ENCODE peak calls at places on chromosome 10, in six cellular contexts. One of them, this sample, is unnamed.

GRCh38 chr10:122301055-122301810 is 30.1 kb downstream of the BTBD16 start:
- DNase-seq in heart left ventricle: no peak
- DNase-seq in stomach: no peak
- DNase-seq in tibial nerve: peak; percentile 33
- DNase-seq in ovary: no peak
- DNase-seq in sigmoid colon: no peak
- DNase-seq in this sample: no peak

GRCh38 chr10:121524138-121524817 is 74.0 kb downstream of the FGFR2 start:
- DNase-seq in heart left ventricle: no peak
- DNase-seq in stomach: no peak
- DNase-seq in tibial nerve: no peak
- DNase-seq in ovary: no peak
- DNase-seq in sigmoid colon: no peak
- DNase-seq in this sample: peak; percentile 28

GRCh38 chr10:110209926-110210662 is 2.7 kb downstream of the MXI1 start:
- DNase-seq in heart left ventricle: peak; percentile 81
- DNase-seq in stomach: peak; percentile 71
- DNase-seq in tibial nerve: no peak
- DNase-seq in ovary: peak; percentile 76
- DNase-seq in sigmoid colon: peak; percentile 90
- DNase-seq in this sample: no peak

GRCh38 chr10:124676416-124677062 is 67.6 kb downstream of the FAM53B start:
- DNase-seq in heart left ventricle: no peak
- DNase-seq in stomach: no peak
- DNase-seq in tibial nerve: no peak
- DNase-seq in ovary: no peak
- DNase-seq in sigmoid colon: no peak
- DNase-seq in this sample: no peak

GRCh38 chr10:87671416-87671815 is 11.7 kb downstream of the PAPSS2 start:
- DNase-seq in heart left ventricle: no peak
- DNase-seq in stomach: no peak
- DNase-seq in tibial nerve: no peak
- DNase-seq in ovary: no peak
- DNase-seq in sigmoid colon: no peak
- DNase-seq in this sample: no peak

GRCh38 chr10:51074238-51075028 is at the start of gene PRKG1:
- DNase-seq in heart left ventricle: peak; percentile 88
- DNase-seq in stomach: peak; percentile 77
- DNase-seq in tibial nerve: peak; percentile 62
- DNase-seq in ovary: peak; percentile 73
- DNase-seq in sigmoid colon: peak; percentile 92
- DNase-seq in this sample: peak; percentile 81

GRCh38 chr10:2076528-2076927 is 339.2 kb upstream of the ADARB2 start:
- DNase-seq in heart left ventricle: no peak
- DNase-seq in stomach: no peak
- DNase-seq in tibial nerve: no peak
- DNase-seq in ovary: no peak
- DNase-seq in sigmoid colon: no peak
- DNase-seq in this sample: no peak

GRCh38 chr10:72277340-72277995 is 3.7 kb downstream of the DDIT4 start:
- DNase-seq in heart left ventricle: peak; percentile 17
- DNase-seq in stomach: no peak
- DNase-seq in tibial nerve: no peak
- DNase-seq in ovary: peak; percentile 55
- DNase-seq in sigmoid colon: no peak
- DNase-seq in this sample: no peak

GRCh38 chr10:110013615-110014293 is 6.0 kb downstream of the ADD3 start:
- DNase-seq in heart left ventricle: no peak
- DNase-seq in stomach: no peak
- DNase-seq in tibial nerve: no peak
- DNase-seq in ovary: no peak
- DNase-seq in sigmoid colon: no peak
- DNase-seq in this sample: no peak

GRCh38 chr10:33001908-33002492 is 44.0 kb upstream of the ITGB1 start:
- DNase-seq in heart left ventricle: no peak
- DNase-seq in stomach: no peak
- DNase-seq in tibial nerve: no peak
- DNase-seq in ovary: no peak
- DNase-seq in sigmoid colon: no peak
- DNase-seq in this sample: no peak

GRCh38 chr10:33901166-33901565 is 566.7 kb upstream of the NRP1 start:
- DNase-seq in heart left ventricle: no peak
- DNase-seq in stomach: no peak
- DNase-seq in tibial nerve: peak; percentile 44
- DNase-seq in ovary: peak; percentile 74
- DNase-seq in sigmoid colon: no peak
- DNase-seq in this sample: no peak

GRCh38 chr10:119441921-119442757 is 100.4 kb downstream of the RGS10 start:
- DNase-seq in heart left ventricle: peak; percentile 61
- DNase-seq in stomach: no peak
- DNase-seq in tibial nerve: no peak
- DNase-seq in ovary: no peak
- DNase-seq in sigmoid colon: no peak
- DNase-seq in this sample: no peak

GRCh38 chr10:133307776-133308430 is 769 bp downstream of the TUBGCP2 start:
- DNase-seq in heart left ventricle: peak; percentile 81
- DNase-seq in stomach: peak; percentile 91
- DNase-seq in tibial nerve: peak; percentile 64
- DNase-seq in ovary: peak; percentile 61
- DNase-seq in sigmoid colon: no peak
- DNase-seq in this sample: peak; percentile 93

GRCh38 chr10:108696792-108697477 is 1226.4 kb downstream of the XPNPEP1 start:
- DNase-seq in heart left ventricle: no peak
- DNase-seq in stomach: no peak
- DNase-seq in tibial nerve: no peak
- DNase-seq in ovary: no peak
- DNase-seq in sigmoid colon: no peak
- DNase-seq in this sample: no peak

GRCh38 chr10:28810062-28810870 is 132.9 kb downstream of the BAMBI start:
- DNase-seq in heart left ventricle: no peak
- DNase-seq in stomach: no peak
- DNase-seq in tibial nerve: no peak
- DNase-seq in ovary: no peak
- DNase-seq in sigmoid colon: no peak
- DNase-seq in this sample: no peak

GRCh38 chr10:77586719-77587423 is 50.7 kb downstream of the KCNMA1 start:
- DNase-seq in heart left ventricle: no peak
- DNase-seq in stomach: no peak
- DNase-seq in tibial nerve: peak; percentile 27
- DNase-seq in ovary: no peak
- DNase-seq in sigmoid colon: peak; percentile 95
- DNase-seq in this sample: no peak

GRCh38 chr10:86399879-86400704 is 33.5 kb upstream of the GRID1 start:
- DNase-seq in heart left ventricle: peak; percentile 97
- DNase-seq in stomach: peak; percentile 97
- DNase-seq in tibial nerve: peak; percentile 91
- DNase-seq in ovary: peak; percentile 86
- DNase-seq in sigmoid colon: peak; percentile 97
- DNase-seq in this sample: peak; percentile 96
- TF ChIP-seq POLR2A in heart left ventricle: no peak
- TF ChIP-seq POLR2A in stomach: no peak
- TF ChIP-seq POLR2A in tibial nerve: no peak
- TF ChIP-seq POLR2A in ovary: no peak
- TF ChIP-seq POLR2A in sigmoid colon: no peak
- TF ChIP-seq POLR2A in this sample: no peak

GRCh38 chr10:95440756-95441546 is 120.2 kb downstream of the SORBS1 start:
- DNase-seq in heart left ventricle: no peak
- DNase-seq in stomach: no peak
- DNase-seq in tibial nerve: no peak
- DNase-seq in ovary: no peak
- DNase-seq in sigmoid colon: no peak
- DNase-seq in this sample: no peak
- H3K4me1 ChIP-seq in heart left ventricle: peaks cover 88% of the 10 kb centered on the region
- H3K4me1 ChIP-seq in stomach: peaks cover 83% of the 10 kb centered on the region
- H3K4me1 ChIP-seq in tibial nerve: peaks cover 13% of the 10 kb centered on the region
- H3K4me1 ChIP-seq in ovary: peaks cover 6% of the 10 kb centered on the region
- H3K4me1 ChIP-seq in sigmoid colon: no peaks in the 10 kb centered on the region
- H3K4me1 ChIP-seq in this sample: peaks cover 12% of the 10 kb centered on the region

DNA sequence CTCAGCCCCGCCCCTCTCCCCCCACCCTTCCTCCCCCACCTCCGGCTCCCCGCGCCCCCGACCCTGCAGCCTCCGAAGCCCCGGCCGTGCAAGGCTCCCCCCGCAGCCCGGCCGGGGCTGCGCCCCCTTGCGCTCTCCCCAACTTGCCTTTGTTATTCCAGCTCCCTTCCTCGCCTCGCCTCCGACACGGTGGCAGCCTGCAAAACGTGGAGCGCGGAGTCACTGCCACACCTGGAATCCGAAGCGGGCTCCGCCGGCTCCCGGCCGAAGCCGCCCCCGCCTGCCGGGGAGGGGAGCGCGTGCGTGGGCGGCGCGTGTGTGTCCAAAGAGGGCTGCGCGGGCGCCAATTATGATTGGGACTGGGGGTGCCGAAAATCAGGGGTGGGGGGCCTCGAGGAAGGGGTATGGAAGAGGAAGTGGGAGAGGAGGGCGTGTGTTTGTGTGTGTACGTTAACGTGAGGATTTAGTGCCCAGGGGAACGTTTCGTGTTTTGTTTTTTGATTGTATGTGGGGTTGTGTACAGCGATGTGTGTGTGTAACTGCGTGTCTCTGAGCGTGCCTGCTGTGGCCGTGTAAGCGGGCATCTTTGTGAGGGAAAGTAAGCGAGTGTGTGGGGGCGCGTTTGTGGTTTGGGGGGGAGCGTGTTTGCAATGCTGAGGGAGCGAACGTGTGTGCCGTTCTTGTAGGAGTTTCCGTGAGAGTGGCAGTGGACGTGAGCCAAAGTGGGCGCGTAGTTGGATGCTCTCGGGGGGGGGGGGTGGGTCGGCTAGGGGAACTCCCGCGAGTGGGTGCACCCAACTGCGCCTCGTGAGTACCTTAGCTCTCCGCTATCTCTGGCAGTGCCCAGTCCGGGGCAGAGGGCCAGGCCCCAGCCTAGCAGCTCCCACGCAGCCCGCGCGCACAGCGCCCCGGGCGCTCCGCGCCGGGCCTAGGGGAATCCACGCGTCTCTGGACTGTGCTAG is 1.2 kb upstream of the ZMIZ1 start:
- DNase-seq in heart left ventricle: peak; percentile 95
- DNase-seq in stomach: peak; percentile 87
- DNase-seq in tibial nerve: peak; percentile 91
- DNase-seq in ovary: peak; percentile 94
- DNase-seq in sigmoid colon: peak; percentile 95
- DNase-seq in this sample: peak; percentile 91
- TF ChIP-seq POLR2A in heart left ventricle: no peak
- TF ChIP-seq POLR2A in stomach: no peak
- TF ChIP-seq POLR2A in tibial nerve: peak; percentile 86
- TF ChIP-seq POLR2A in ovary: peak; percentile 66
- TF ChIP-seq POLR2A in sigmoid colon: no peak
- TF ChIP-seq POLR2A in this sample: no peak

GRCh38 chr10:14555806-14556205 is 218.9 kb downstream of the FAM107B start:
- DNase-seq in heart left ventricle: no peak
- DNase-seq in stomach: no peak
- DNase-seq in tibial nerve: no peak
- DNase-seq in ovary: no peak
- DNase-seq in sigmoid colon: no peak
- DNase-seq in this sample: no peak

GRCh38 chr10:14552010-14552409 is 221.3 kb upstream of the FRMD4A start:
- DNase-seq in heart left ventricle: no peak
- DNase-seq in stomach: no peak
- DNase-seq in tibial nerve: no peak
- DNase-seq in ovary: no peak
- DNase-seq in sigmoid colon: no peak
- DNase-seq in this sample: no peak

GRCh38 chr10:14554091-14554842 is 220.4 kb downstream of the FAM107B start:
- DNase-seq in heart left ventricle: no peak
- DNase-seq in stomach: peak; percentile 59
- DNase-seq in tibial nerve: no peak
- DNase-seq in ovary: no peak
- DNase-seq in sigmoid colon: no peak
- DNase-seq in this sample: no peak

GRCh38 chr10:14554843-14555205 is 219.9 kb downstream of the FAM107B start:
- DNase-seq in heart left ventricle: no peak
- DNase-seq in stomach: no peak
- DNase-seq in tibial nerve: no peak
- DNase-seq in ovary: no peak
- DNase-seq in sigmoid colon: no peak
- DNase-seq in this sample: no peak

DNA sequence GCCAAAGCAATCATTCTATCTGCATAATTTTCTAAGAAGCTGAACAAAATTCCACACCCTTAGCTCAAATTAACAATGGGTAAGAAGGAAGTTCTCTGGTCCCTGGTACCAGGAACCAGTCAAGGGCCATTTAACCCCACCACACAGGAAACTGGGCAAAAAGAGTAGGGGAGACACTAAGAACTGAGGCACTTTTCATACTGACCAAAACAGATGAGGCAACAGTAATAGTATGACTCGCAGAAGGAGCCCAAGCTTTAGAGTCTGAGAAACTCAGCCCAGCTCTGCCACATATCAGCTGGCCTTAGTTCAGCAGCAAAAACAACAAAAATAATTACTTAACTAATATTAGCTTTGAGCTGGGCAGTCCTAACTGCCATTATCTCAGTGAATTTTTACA is 221.3 kb downstream of the FAM107B start:
- DNase-seq in heart left ventricle: no peak
- DNase-seq in stomach: no peak
- DNase-seq in tibial nerve: no peak
- DNase-seq in ovary: no peak
- DNase-seq in sigmoid colon: no peak
- DNase-seq in this sample: no peak
- H3K4me1 ChIP-seq in heart left ventricle: peaks cover 18% of the 10 kb centered on the region
- H3K4me1 ChIP-seq in stomach: peaks cover 96% of the 10 kb centered on the region
- H3K4me1 ChIP-seq in tibial nerve: peaks cover 26% of the 10 kb centered on the region
- H3K4me1 ChIP-seq in ovary: no peaks in the 10 kb centered on the region
- H3K4me1 ChIP-seq in sigmoid colon: no peaks in the 10 kb centered on the region
- H3K4me1 ChIP-seq in this sample: no peaks in the 10 kb centered on the region

This sample was measured in testis.